ENCODE peak calls at places on chromosomes 12 and 14, in seven cellular contexts. One of them, this sample, is unnamed.

GRCh38 chr12:7108928-7109920 is at the start of gene C1RL:
- DNase-seq in A549: peak; percentile 73
- DNase-seq in ovary: peak; percentile 97
- DNase-seq in heart left ventricle: peak; percentile 94
- DNase-seq in suprapubic skin: peak; percentile 96
- DNase-seq in transverse colon: peak; percentile 93
- DNase-seq in uterus: peak; percentile 97
- DNase-seq in this sample: peak; percentile 96

GRCh38 chr14:20781805-20782204 is 737 bp downstream of the RNASE6 start:
- DNase-seq in A549: no peak
- DNase-seq in heart left ventricle: no peak
- DNase-seq in ovary: no peak
- DNase-seq in uterus: no peak
- DNase-seq in suprapubic skin: no peak
- DNase-seq in transverse colon: no peak
- DNase-seq in this sample: no peak

GRCh38 chr14:68688872-68689371 is 103.9 kb downstream of the ZFP36L1 start:
- DNase-seq in A549: no peak
- DNase-seq in ovary: peak; percentile 64
- DNase-seq in suprapubic skin: no peak
- DNase-seq in transverse colon: no peak
- DNase-seq in uterus: peak; percentile 59
- DNase-seq in heart left ventricle: no peak
- DNase-seq in this sample: no peak

GRCh38 chr12:111753144-111753881 is 13.4 kb upstream of the ALDH2 start:
- DNase-seq in suprapubic skin: no peak
- DNase-seq in uterus: peak; percentile 52
- DNase-seq in ovary: peak; percentile 68
- DNase-seq in transverse colon: peak; percentile 75
- DNase-seq in heart left ventricle: peak; percentile 72
- DNase-seq in A549: peak; percentile 82
- DNase-seq in this sample: peak; percentile 86

GRCh38 chr14:23119362-23120327 is 590 bp upstream of the CEBPE start:
- DNase-seq in ovary: no peak
- DNase-seq in transverse colon: no peak
- DNase-seq in heart left ventricle: no peak
- DNase-seq in A549: no peak
- DNase-seq in suprapubic skin: no peak
- DNase-seq in uterus: no peak
- DNase-seq in this sample: peak; percentile 85

GRCh38 chr12:62217466-62218194 is 42.6 kb upstream of the USP15 start:
- DNase-seq in A549: no peak
- DNase-seq in heart left ventricle: no peak
- DNase-seq in suprapubic skin: no peak
- DNase-seq in uterus: no peak
- DNase-seq in ovary: no peak
- DNase-seq in transverse colon: no peak
- DNase-seq in this sample: no peak

GRCh38 chr12:99130808-99131538 is 485.9 kb downstream of the APAF1 start:
- DNase-seq in uterus: no peak
- DNase-seq in ovary: no peak
- DNase-seq in A549: no peak
- DNase-seq in transverse colon: no peak
- DNase-seq in heart left ventricle: no peak
- DNase-seq in suprapubic skin: no peak
- DNase-seq in this sample: no peak

GRCh38 chr14:95500772-95501401 is 15.6 kb downstream of the SYNE3 start:
- DNase-seq in A549: no peak
- DNase-seq in heart left ventricle: no peak
- DNase-seq in ovary: no peak
- DNase-seq in uterus: peak; percentile 61
- DNase-seq in transverse colon: no peak
- DNase-seq in suprapubic skin: no peak
- DNase-seq in this sample: peak; percentile 49

GRCh38 chr12:81570234-81570633 is 188.9 kb downstream of the PPFIA2 start:
- DNase-seq in heart left ventricle: no peak
- DNase-seq in ovary: no peak
- DNase-seq in A549: no peak
- DNase-seq in transverse colon: no peak
- DNase-seq in suprapubic skin: no peak
- DNase-seq in uterus: no peak
- DNase-seq in this sample: no peak

GRCh38 chr12:114674201-114675047 is 9.6 kb downstream of the TBX3 start:
- DNase-seq in uterus: no peak
- DNase-seq in suprapubic skin: no peak
- DNase-seq in A549: no peak
- DNase-seq in heart left ventricle: no peak
- DNase-seq in transverse colon: no peak
- DNase-seq in ovary: no peak
- DNase-seq in this sample: no peak

GRCh38 chr12:21657336-21658077 is at the start of gene LDHB:
- DNase-seq in transverse colon: peak; percentile 95
- DNase-seq in ovary: peak; percentile 93
- DNase-seq in uterus: peak; percentile 98
- DNase-seq in suprapubic skin: peak; percentile 95
- DNase-seq in heart left ventricle: peak; percentile 96
- DNase-seq in A549: peak; percentile 86
- DNase-seq in this sample: peak; percentile 94

GRCh38 chr14:22011243-22011642 is 337.6 kb upstream of the OR4E1 start:
- DNase-seq in heart left ventricle: no peak
- DNase-seq in transverse colon: no peak
- DNase-seq in uterus: no peak
- DNase-seq in A549: no peak
- DNase-seq in ovary: no peak
- DNase-seq in suprapubic skin: no peak
- DNase-seq in this sample: no peak

GRCh38 chr14:73762375-73762822 is 48.2 kb upstream of the PNMA1 start:
- DNase-seq in A549: no peak
- DNase-seq in suprapubic skin: no peak
- DNase-seq in ovary: no peak
- DNase-seq in heart left ventricle: no peak
- DNase-seq in transverse colon: peak; percentile 70
- DNase-seq in uterus: no peak
- DNase-seq in this sample: no peak

GRCh38 chr12:46847001-46847400 is 21.2 kb upstream of the SLC38A4 start:
- DNase-seq in transverse colon: no peak
- DNase-seq in A549: no peak
- DNase-seq in ovary: no peak
- DNase-seq in suprapubic skin: no peak
- DNase-seq in uterus: no peak
- DNase-seq in heart left ventricle: no peak
- DNase-seq in this sample: no peak

GRCh38 chr14:30779210-30779609 is 95.1 kb upstream of the COCH start:
- DNase-seq in transverse colon: no peak
- DNase-seq in heart left ventricle: no peak
- DNase-seq in A549: no peak
- DNase-seq in suprapubic skin: no peak
- DNase-seq in uterus: no peak
- DNase-seq in ovary: no peak
- DNase-seq in this sample: no peak

GRCh38 chr12:72141381-72141780 is 130.8 kb upstream of the TRHDE start:
- DNase-seq in A549: no peak
- DNase-seq in heart left ventricle: no peak
- DNase-seq in ovary: no peak
- DNase-seq in suprapubic skin: no peak
- DNase-seq in uterus: no peak
- DNase-seq in transverse colon: no peak
- DNase-seq in this sample: no peak

GRCh38 chr12:114152890-114153289 is 186.8 kb upstream of the RBM19 start:
- DNase-seq in heart left ventricle: no peak
- DNase-seq in suprapubic skin: no peak
- DNase-seq in transverse colon: no peak
- DNase-seq in uterus: no peak
- DNase-seq in ovary: no peak
- DNase-seq in A549: no peak
- DNase-seq in this sample: no peak

GRCh38 chr14:100410056-100410565 is 87.0 kb downstream of the SLC25A47 start:
- DNase-seq in heart left ventricle: no peak
- DNase-seq in ovary: no peak
- DNase-seq in suprapubic skin: no peak
- DNase-seq in transverse colon: no peak
- DNase-seq in uterus: no peak
- DNase-seq in A549: no peak
- DNase-seq in this sample: no peak

GRCh38 chr12:123444396-123445026 is 8.0 kb upstream of the RILPL2 start:
- DNase-seq in A549: no peak
- DNase-seq in transverse colon: no peak
- DNase-seq in ovary: no peak
- DNase-seq in suprapubic skin: no peak
- DNase-seq in uterus: no peak
- DNase-seq in heart left ventricle: no peak
- DNase-seq in this sample: no peak

GRCh38 chr14:54086780-54087179 is 130.2 kb upstream of the BMP4 start:
- DNase-seq in ovary: no peak
- DNase-seq in suprapubic skin: no peak
- DNase-seq in heart left ventricle: no peak
- DNase-seq in transverse colon: peak; percentile 10
- DNase-seq in A549: no peak
- DNase-seq in uterus: no peak
- DNase-seq in this sample: no peak

GRCh38 chr12:110501378-110501721 is 561 bp downstream of the VPS29 start:
- DNase-seq in suprapubic skin: no peak
- DNase-seq in A549: peak; percentile 56
- DNase-seq in transverse colon: no peak
- DNase-seq in ovary: no peak
- DNase-seq in uterus: no peak
- DNase-seq in heart left ventricle: no peak
- DNase-seq in this sample: no peak

GRCh38 chr12:3214508-3215365 is 137.6 kb downstream of the TSPAN9 start:
- DNase-seq in heart left ventricle: no peak
- DNase-seq in transverse colon: no peak
- DNase-seq in A549: no peak
- DNase-seq in suprapubic skin: no peak
- DNase-seq in uterus: no peak
- DNase-seq in ovary: no peak
- DNase-seq in this sample: no peak

GRCh38 chr14:84708865-84709264 is 821.1 kb upstream of the FLRT2 start:
- DNase-seq in transverse colon: no peak
- DNase-seq in uterus: no peak
- DNase-seq in suprapubic skin: no peak
- DNase-seq in ovary: no peak
- DNase-seq in heart left ventricle: no peak
- DNase-seq in A549: no peak
- DNase-seq in this sample: no peak

GRCh38 chr12:69329669-69330428 is 18.3 kb upstream of the LYZ start:
- DNase-seq in ovary: no peak
- DNase-seq in uterus: no peak
- DNase-seq in heart left ventricle: no peak
- DNase-seq in transverse colon: no peak
- DNase-seq in suprapubic skin: no peak
- DNase-seq in A549: no peak
- DNase-seq in this sample: no peak

GRCh38 chr12:115134298-115134697 is 450.3 kb upstream of the TBX3 start:
- DNase-seq in suprapubic skin: no peak
- DNase-seq in heart left ventricle: no peak
- DNase-seq in transverse colon: no peak
- DNase-seq in A549: no peak
- DNase-seq in ovary: no peak
- DNase-seq in uterus: no peak
- DNase-seq in this sample: no peak

GRCh38 chr12:113468365-113469223 is 3.1 kb downstream of the LHX5 start:
- DNase-seq in ovary: no peak
- DNase-seq in A549: no peak
- DNase-seq in suprapubic skin: no peak
- DNase-seq in transverse colon: no peak
- DNase-seq in heart left ventricle: no peak
- DNase-seq in uterus: no peak
- DNase-seq in this sample: no peak

GRCh38 chr12:116138380-116138779 is 139.1 kb downstream of the MED13L start:
- DNase-seq in suprapubic skin: no peak
- DNase-seq in uterus: no peak
- DNase-seq in A549: no peak
- DNase-seq in heart left ventricle: no peak
- DNase-seq in ovary: no peak
- DNase-seq in transverse colon: no peak
- DNase-seq in this sample: no peak

GRCh38 chr14:76957224-76957881 is 71.2 kb downstream of the IRF2BPL start:
- DNase-seq in heart left ventricle: no peak
- DNase-seq in uterus: no peak
- DNase-seq in transverse colon: no peak
- DNase-seq in A549: no peak
- DNase-seq in suprapubic skin: no peak
- DNase-seq in ovary: no peak
- DNase-seq in this sample: no peak
- TF ChIP-seq POLR2A in heart left ventricle: no peak
- TF ChIP-seq POLR2A in uterus: no peak
- TF ChIP-seq POLR2A in transverse colon: no peak
- TF ChIP-seq POLR2A in A549: no peak
- TF ChIP-seq POLR2A in suprapubic skin: no peak
- TF ChIP-seq POLR2A in ovary: no peak
- TF ChIP-seq POLR2A in this sample: no peak

GRCh38 chr12:54648265-54648664 is at the start of gene DCD:
- DNase-seq in ovary: no peak
- DNase-seq in A549: no peak
- DNase-seq in transverse colon: no peak
- DNase-seq in uterus: no peak
- DNase-seq in heart left ventricle: no peak
- DNase-seq in suprapubic skin: no peak
- DNase-seq in this sample: no peak
- TF ChIP-seq CTCF in ovary: no peak
- TF ChIP-seq CTCF in A549: no peak
- TF ChIP-seq CTCF in transverse colon: no peak
- TF ChIP-seq CTCF in uterus: no peak
- TF ChIP-seq CTCF in heart left ventricle: no peak
- TF ChIP-seq CTCF in suprapubic skin: no peak
- TF ChIP-seq CTCF in this sample: no peak

GRCh38 chr12:107730942-107731341 is 30.0 kb downstream of the PRDM4 start:
- DNase-seq in transverse colon: no peak
- DNase-seq in ovary: no peak
- DNase-seq in A549: no peak
- DNase-seq in suprapubic skin: no peak
- DNase-seq in heart left ventricle: no peak
- DNase-seq in uterus: no peak
- DNase-seq in this sample: no peak
- H3K4me1 ChIP-seq in transverse colon: no peaks in the 10 kb centered on the region
- H3K4me1 ChIP-seq in ovary: no peaks in the 10 kb centered on the region
- H3K4me1 ChIP-seq in A549: no peaks in the 10 kb centered on the region
- H3K4me1 ChIP-seq in suprapubic skin: no peaks in the 10 kb centered on the region
- H3K4me1 ChIP-seq in heart left ventricle: no peaks in the 10 kb centered on the region
- H3K4me1 ChIP-seq in uterus: no peaks in the 10 kb centered on the region
- H3K4me1 ChIP-seq in this sample: peaks cover 11% of the 10 kb centered on the region

GRCh38 chr12:12498210-12498609 is 64.5 kb downstream of the DUSP16 start:
- DNase-seq in transverse colon: no peak
- DNase-seq in suprapubic skin: no peak
- DNase-seq in uterus: no peak
- DNase-seq in ovary: no peak
- DNase-seq in A549: no peak
- DNase-seq in heart left ventricle: no peak
- DNase-seq in this sample: no peak
- TF ChIP-seq POLR2A in transverse colon: no peak
- TF ChIP-seq POLR2A in suprapubic skin: no peak
- TF ChIP-seq POLR2A in uterus: no peak
- TF ChIP-seq POLR2A in ovary: no peak
- TF ChIP-seq POLR2A in A549: no peak
- TF ChIP-seq POLR2A in heart left ventricle: no peak
- TF ChIP-seq POLR2A in this sample: no peak

This sample was measured in spleen.